ENCODE peak calls at places on chromosomes 12 and 14, in seven cellular contexts. U is aorta, X is mesendoderm, I is testis, V is fibroblast of lung, Q is body of pancreas, R is OCI-LY7. W is an unnamed sample.

GRCh38 chr12:29681996-29682534 is 101.7 kb downstream of the TMTC1 start:
- DNase-seq in Q (no peak), V (peak; percentile 34), X (no peak), U (no peak), I (no peak), R (no peak), W (no peak)

GRCh38 chr12:89051065-89051677 is 301.1 kb downstream of the DUSP6 start:
- DNase-seq in Q (peak; percentile 30), I (peak; percentile 26), R (peak; percentile 47), V (peak; percentile 82), X (peak; percentile 77), U (no peak), W (no peak)

GRCh38 chr12:47111392-47111778 is 31.6 kb upstream of the AMIGO2 start:
- DNase-seq in V (no peak), Q (no peak), I (no peak), R (no peak), X (no peak), U (no peak), W (no peak)

GRCh38 chr14:103859416-103860202 is 12.2 kb upstream of the PPP1R13B start:
- DNase-seq in X (no peak), Q (no peak), U (no peak), R (no peak), I (no peak), V (no peak), W (no peak)

GRCh38 chr14:95421741-95422140 is 94.7 kb downstream of the SYNE3 start:
- DNase-seq in U (no peak), V (no peak), Q (no peak), X (no peak), R (no peak), I (no peak), W (no peak)

GRCh38 chr14:100644784-100645183 is 57.6 kb upstream of the BEGAIN start:
- DNase-seq in I (no peak), X (no peak), V (no peak), Q (no peak), U (peak; percentile 29), R (no peak), W (no peak)

GRCh38 chr14:51246032-51246431 is 6.0 kb downstream of the TMX1 start:
- DNase-seq in U (no peak), I (no peak), X (no peak), R (no peak), V (no peak), Q (no peak), W (no peak)

GRCh38 chr14:100748944-100749343 is 22.3 kb downstream of the DLK1 start:
- DNase-seq in I (no peak), X (no peak), V (no peak), Q (no peak), R (no peak), U (no peak), W (no peak)

GRCh38 chr12:81699572-81699971 is 59.6 kb downstream of the PPFIA2 start:
- DNase-seq in R (no peak), U (no peak), V (no peak), Q (no peak), X (no peak), I (no peak), W (no peak)

GRCh38 chr12:132524405-132524804 is 34.5 kb downstream of the FBRSL1 start:
- DNase-seq in X (no peak), Q (peak; percentile 87), R (no peak), V (peak; percentile 17), I (peak; percentile 50), U (no peak), W (no peak)

GRCh38 chr12:5254703-5255102 is 177.2 kb upstream of the NTF3 start:
- DNase-seq in U (peak; percentile 59), I (no peak), X (no peak), Q (no peak), V (no peak), R (no peak), W (peak; percentile 40)

GRCh38 chr12:8638951-8639350 is 23.7 kb downstream of the MFAP5 start:
- DNase-seq in U (no peak), X (no peak), Q (no peak), V (no peak), I (no peak), R (no peak), W (no peak)

GRCh38 chr14:31261859-31262739 is 54.5 kb upstream of the HECTD1 start:
- DNase-seq in R (no peak), V (peak; percentile 73), U (no peak), X (no peak), Q (peak; percentile 66), I (no peak), W (no peak)

GRCh38 chr14:95023886-95024285 is 133.4 kb downstream of the DICER1 start:
- DNase-seq in V (no peak), U (no peak), R (no peak), Q (no peak), X (no peak), I (no peak), W (no peak)

GRCh38 chr12:3315201-3315661 is 175.8 kb upstream of the PRMT8 start:
- DNase-seq in U (no peak), X (no peak), R (no peak), I (peak; percentile 73), V (peak; percentile 86), Q (peak; percentile 92), W (peak; percentile 63)

GRCh38 chr12:57765698-57766463 is 997 bp downstream of the CYP27B1 start:
- DNase-seq in X (no peak), Q (peak; percentile 38), R (no peak), U (no peak), V (no peak), I (no peak), W (no peak)

GRCh38 chr12:57276935-57277563 is 26.1 kb upstream of the STAC3 start:
- DNase-seq in R (peak; percentile 38), V (peak; percentile 34), I (peak; percentile 58), U (no peak), Q (no peak), X (peak; percentile 58), W (no peak)

GRCh38 chr12:59646636-59647035 is 50.8 kb downstream of the SLC16A7 start:
- DNase-seq in X (no peak), I (no peak), Q (no peak), R (no peak), V (no peak), U (no peak), W (no peak)

GRCh38 chr14:59483360-59483759 is 848 bp downstream of the L3HYPDH start:
- DNase-seq in Q (no peak), V (peak; percentile 58), X (peak; percentile 66), U (no peak), R (no peak), I (no peak), W (peak; percentile 33)

GRCh38 chr14:82720931-82721330 is 1187.3 kb upstream of the SEL1L start:
- DNase-seq in V (no peak), I (no peak), U (no peak), Q (no peak), X (peak; percentile 2), R (no peak), W (no peak)

GRCh38 chr14:64704145-64704742 is at the start of gene PLEKHG3:
- DNase-seq in I (peak; percentile 80), R (no peak), U (peak; percentile 87), X (peak; percentile 94), V (peak; percentile 51), Q (peak; percentile 88), W (peak; percentile 94)

DNA sequence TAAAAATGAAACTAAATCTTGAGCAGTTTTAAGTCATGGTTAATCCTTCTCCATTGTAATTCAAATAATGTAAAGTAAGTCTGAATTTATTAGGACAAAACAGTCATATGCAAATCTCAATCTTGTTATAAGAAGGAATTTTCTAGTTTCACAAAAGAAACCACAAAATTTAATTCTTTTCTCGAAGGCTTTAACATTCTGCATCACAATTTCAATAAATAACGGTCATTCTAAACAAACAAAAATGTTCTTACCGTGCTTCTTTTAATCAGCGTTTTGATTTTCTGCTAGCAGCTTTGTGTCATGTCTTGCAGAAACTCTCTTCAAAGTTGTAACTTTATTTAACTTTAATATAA is 225 bp downstream of the CLEC2B start:
- DNase-seq in I (no peak), U (no peak), V (no peak), R (no peak), X (no peak), Q (no peak), W (no peak)
- H3K27ac ChIP-seq in I (peak overlapping the region; percentile 85), U (no peak overlapping the region), V (peak overlapping the region; percentile 72), R (peak overlapping the region; percentile 42), X (no peak overlapping the region), Q (no peak overlapping the region), W (no peak overlapping the region)

GRCh38 chr12:52074006-52074405 is 4.2 kb downstream of the ATG101 start:
- DNase-seq in I (peak; percentile 91), R (no peak), Q (no peak), X (no peak), V (peak; percentile 28), U (peak; percentile 41), W (peak; percentile 81)

GRCh38 chr12:52074656-52075408 is 4.7 kb upstream of the SMIM41 start:
- DNase-seq in I (no peak), U (peak; percentile 4), X (no peak), R (no peak), Q (no peak), V (no peak), W (no peak)

GRCh38 chr12:52070243-52070925 is 606 bp downstream of the ATG101 start:
- DNase-seq in U (no peak), V (no peak), Q (no peak), I (no peak), X (peak; percentile 34), R (no peak), W (no peak)

GRCh38 chr12:52075409-52075724 is 4.1 kb upstream of the SMIM41 start:
- DNase-seq in U (no peak), R (no peak), V (no peak), I (no peak), X (no peak), Q (no peak), W (no peak)

DNA sequence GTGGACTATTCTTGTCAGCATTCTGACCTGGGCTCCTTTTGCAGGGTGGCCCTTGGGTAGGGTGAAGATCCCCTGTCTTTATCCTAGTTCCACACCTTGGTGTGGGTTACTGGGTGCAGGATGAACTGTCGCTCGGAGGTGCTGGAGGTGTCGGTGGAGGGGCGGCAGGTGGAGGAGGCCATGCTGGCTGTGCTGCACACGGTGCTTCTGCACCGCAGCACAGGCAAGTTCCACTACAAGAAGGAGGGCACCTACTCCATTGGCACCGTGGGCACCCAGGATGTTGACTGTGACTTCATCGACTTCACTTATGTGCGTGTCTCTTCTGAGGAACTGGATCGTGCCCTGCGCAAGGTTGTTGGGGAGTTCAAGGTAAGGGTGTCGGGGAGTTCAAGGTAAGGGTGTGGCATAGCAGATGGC is 3.8 kb downstream of the ATG101 start:
- DNase-seq in I (no peak), X (no peak), R (no peak), U (no peak), V (no peak), Q (no peak), W (no peak)
- H3K27ac ChIP-seq in I (peak overlapping the region; percentile 35), X (no peak overlapping the region), R (peak overlapping the region; percentile 20), U (no peak overlapping the region), V (peak overlapping the region; percentile 39), Q (no peak overlapping the region), W (no peak overlapping the region)

GRCh38 chr12:102350070-102350469 is 130.3 kb downstream of the IGF1 start:
- DNase-seq in X (no peak), V (no peak), I (no peak), R (no peak), U (no peak), Q (no peak), W (no peak)
- H3K27ac ChIP-seq in X (no peak overlapping the region), V (no peak overlapping the region), I (no peak overlapping the region), R (no peak overlapping the region), U (no peak overlapping the region), Q (no peak overlapping the region), W (no peak overlapping the region)

DNA sequence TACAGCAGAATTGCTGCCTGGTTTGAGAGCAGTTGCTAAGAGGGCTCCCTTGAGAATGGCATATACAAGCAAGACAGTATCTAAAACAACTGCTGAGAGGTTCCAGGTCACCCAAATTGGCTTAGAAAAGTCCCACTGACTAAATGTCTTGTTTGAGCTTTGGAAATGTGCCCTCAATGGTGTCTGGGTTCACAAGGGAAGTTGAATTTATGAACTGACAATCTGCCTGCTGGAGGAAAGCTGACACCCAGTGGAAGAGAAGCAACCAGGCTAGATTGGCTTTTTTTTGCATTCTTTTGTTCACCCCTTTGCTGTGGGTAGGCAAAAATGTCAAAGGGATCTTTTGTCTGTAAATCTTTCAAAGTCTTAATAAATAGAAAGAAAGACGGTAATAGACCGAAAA is 44.6 kb upstream of the NPFF start:
- DNase-seq in X (no peak), Q (no peak), V (no peak), I (no peak), U (no peak), R (no peak), W (no peak)
- H3K27ac ChIP-seq in X (no peak overlapping the region), Q (no peak overlapping the region), V (no peak overlapping the region), I (no peak overlapping the region), U (no peak overlapping the region), R (no peak overlapping the region), W (no peak overlapping the region)